ENCODE peak calls at places on chromosomes 12 and 14, in seven cellular contexts. W is A673, L is heart right ventricle, S is GM23338, H is RWPE2, J is PC-3, T is tibial nerve. Y is an unnamed sample.
A peak's percentile ranks its signal among the peaks of the same experiment; 100 is the strongest.

GRCh38 chr12:11729439-11730150 is 80.1 kb downstream of the ETV6 start:
- DNase-seq in W (no peak), L (no peak), S (no peak), H (no peak), J (no peak), T (no peak), Y (no peak)

GRCh38 chr12:25730489-25731349 is 177.6 kb upstream of the LMNTD1 start:
- DNase-seq in W (no peak), L (no peak), S (peak; percentile 41), H (no peak), J (peak; percentile 25), T (no peak), Y (no peak)

GRCh38 chr14:35783699-35784098 is 25.4 kb downstream of the RALGAPA1 start:
- DNase-seq in W (no peak), L (no peak), S (no peak), H (no peak), J (no peak), T (no peak), Y (no peak)

GRCh38 chr12:91460457-91460856 is 277.8 kb upstream of the DCN start:
- DNase-seq in W (no peak), L (no peak), S (no peak), H (no peak), J (no peak), T (no peak), Y (no peak)

GRCh38 chr14:69093551-69094421 is 59.1 kb downstream of the DCAF5 start:
- DNase-seq in W (peak; percentile 12), L (no peak), S (peak; percentile 13), H (no peak), J (peak; percentile 27), T (no peak), Y (peak; percentile 76)

GRCh38 chr12:51216652-51217051 is 1.2 kb downstream of the POU6F1 start:
- DNase-seq in W (no peak), L (no peak), S (peak; percentile 48), H (no peak), J (no peak), T (no peak), Y (no peak)

GRCh38 chr12:49456280-49456679 is 82.5 kb upstream of the KCNH3 start:
- DNase-seq in W (no peak), L (no peak), S (no peak), H (no peak), J (no peak), T (no peak), Y (no peak)

GRCh38 chr12:45729233-45730115 is at the start of gene ARID2:
- DNase-seq in W (peak; percentile 81), L (peak; percentile 70), S (peak; percentile 62), H (peak; percentile 72), J (peak; percentile 54), T (peak; percentile 49), Y (peak; percentile 32)

GRCh38 chr14:95049952-95050351 is 107.4 kb downstream of the DICER1 start:
- DNase-seq in W (no peak), L (no peak), S (no peak), H (no peak), J (no peak), T (no peak), Y (no peak)

GRCh38 chr14:92513966-92514843 is 624 bp downstream of the RIN3 start:
- DNase-seq in W (no peak), L (no peak), S (peak; percentile 58), H (no peak), J (no peak), T (no peak), Y (no peak)

GRCh38 chr12:47604474-47604873 is 101.4 kb downstream of the RPAP3 start:
- DNase-seq in W (no peak), L (no peak), S (no peak), H (no peak), J (peak; percentile 8), T (no peak), Y (peak; percentile 50)

GRCh38 chr14:76413106-76413961 is 37.4 kb downstream of the ESRRB start:
- DNase-seq in W (no peak), L (no peak), S (no peak), H (no peak), J (no peak), T (no peak), Y (no peak)

GRCh38 chr12:6916426-6917200 is 2.2 kb downstream of the ENO2 start:
- DNase-seq in W (no peak), L (no peak), S (no peak), H (no peak), J (no peak), T (no peak), Y (no peak)

GRCh38 chr14:105881021-105881930 is 354.9 kb downstream of the TMEM121 start:
- DNase-seq in W (no peak), L (peak; percentile 3), S (no peak), H (peak; percentile 63), J (no peak), T (peak; percentile 4), Y (no peak)

GRCh38 chr14:94494085-94494484 is 15.2 kb downstream of the SERPINA12 start:
- DNase-seq in W (no peak), L (no peak), S (no peak), H (no peak), J (no peak), T (no peak), Y (no peak)

GRCh38 chr14:76985540-76986260 is 42.8 kb downstream of the IRF2BPL start:
- DNase-seq in W (no peak), L (no peak), S (no peak), H (no peak), J (no peak), T (no peak), Y (peak; percentile 43)

GRCh38 chr12:13343380-13343779 is 146.9 kb downstream of the EMP1 start:
- DNase-seq in W (no peak), L (no peak), S (no peak), H (no peak), J (peak; percentile 63), T (no peak), Y (no peak)

DNA sequence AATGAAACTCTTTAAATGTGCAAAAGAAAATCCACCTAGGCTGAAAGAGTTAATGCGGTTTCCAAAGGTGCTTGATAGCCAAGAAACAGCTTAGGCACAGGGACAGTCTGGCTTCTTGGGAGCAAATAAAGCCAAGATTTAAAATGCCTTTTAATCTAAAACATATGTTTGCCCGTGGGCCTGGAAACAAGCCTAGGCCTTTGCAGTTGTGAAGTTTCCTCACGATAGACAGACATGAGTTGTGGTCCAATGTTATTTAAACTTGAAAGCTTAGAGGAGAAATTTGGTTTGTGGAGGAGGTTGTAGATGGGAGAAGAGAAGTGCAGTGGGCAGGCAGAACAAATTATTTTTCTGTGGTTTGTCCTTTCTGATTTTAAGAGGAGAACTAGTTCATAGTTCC is 29.8 kb downstream of the PROX2 start:
- DNase-seq in W (peak; percentile 35), L (no peak), S (no peak), H (no peak), J (no peak), T (no peak), Y (no peak)
- H3K4me3 ChIP-seq in W (no peak overlapping the region), L (no peak overlapping the region), S (no peak overlapping the region), H (no peak overlapping the region), J (no peak overlapping the region), T (no peak overlapping the region), Y (no peak overlapping the region)

GRCh38 chr12:8844665-8845064 is 22.2 kb downstream of the A2ML1 start:
- DNase-seq in W (no peak), L (peak; percentile 64), S (no peak), H (no peak), J (no peak), T (peak; percentile 60), Y (no peak)

GRCh38 chr12:8847435-8847834 is 25.0 kb downstream of the A2ML1 start:
- DNase-seq in W (no peak), L (no peak), S (no peak), H (no peak), J (no peak), T (no peak), Y (no peak)

GRCh38 chr12:8852119-8852518 is 29.7 kb downstream of the A2ML1 start:
- DNase-seq in W (no peak), L (no peak), S (no peak), H (no peak), J (no peak), T (no peak), Y (no peak)

GRCh38 chr12:8846305-8846704 is 23.9 kb downstream of the A2ML1 start:
- DNase-seq in W (no peak), L (no peak), S (no peak), H (no peak), J (no peak), T (no peak), Y (no peak)

GRCh38 chr12:8849785-8850184 is 27.4 kb downstream of the A2ML1 start:
- DNase-seq in W (no peak), L (no peak), S (no peak), H (no peak), J (no peak), T (no peak), Y (no peak)
- H3K27ac ChIP-seq in W (no peak overlapping the region), L (no peak overlapping the region), S (no peak overlapping the region), H (no peak overlapping the region), J (no peak overlapping the region), T (no peak overlapping the region), Y (no peak overlapping the region)

DNA sequence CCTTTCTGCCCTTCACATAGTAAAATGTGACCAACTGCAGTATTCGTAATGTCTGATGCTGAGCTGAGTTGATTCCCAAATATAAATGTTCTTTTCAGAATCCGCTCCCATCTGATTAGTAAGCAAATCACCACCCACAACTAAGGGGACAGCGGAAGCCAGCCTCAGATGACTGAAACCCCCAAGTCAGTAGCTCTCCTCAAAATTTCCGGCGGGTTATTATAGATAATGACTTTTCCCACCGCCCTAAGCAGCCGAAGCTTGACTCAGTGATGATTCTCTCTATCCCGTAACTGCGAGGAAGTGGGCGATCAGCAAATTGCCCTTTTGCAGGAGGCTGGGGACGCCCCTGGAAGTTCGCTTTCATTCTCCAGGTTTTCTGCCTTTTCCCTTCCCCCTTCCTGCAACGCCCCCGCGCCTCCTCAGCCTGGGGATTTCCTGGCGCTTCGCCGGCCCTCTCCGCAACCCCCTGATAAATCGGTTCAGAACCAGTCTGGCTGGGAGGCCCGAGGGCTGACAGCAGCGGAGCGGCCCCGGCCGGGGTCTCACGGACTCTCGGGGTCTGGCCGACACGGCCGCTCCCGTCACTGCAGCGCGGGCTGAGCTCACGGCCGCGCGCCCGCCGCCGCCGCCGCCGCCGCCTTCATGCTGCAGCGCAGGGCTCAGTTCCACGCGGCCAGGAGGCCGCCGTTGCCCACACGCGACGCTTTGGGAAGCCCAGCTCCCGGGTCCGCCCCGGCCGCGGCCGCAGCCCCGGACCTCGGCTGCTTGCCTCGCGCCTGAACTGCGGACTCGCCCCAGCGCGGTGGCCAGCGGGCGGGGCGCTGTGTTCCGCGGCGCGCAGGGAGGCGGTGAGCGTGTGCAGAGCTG is at the start of gene LRFN5:
- DNase-seq in W (peak; percentile 82), L (peak; percentile 45), S (peak; percentile 74), H (no peak), J (peak; percentile 12), T (no peak), Y (no peak)
- TF ChIP-seq CTCF in W (no peak), L (no peak), S (no peak), H (no peak), J (no peak), T (no peak), Y (no peak)

DNA sequence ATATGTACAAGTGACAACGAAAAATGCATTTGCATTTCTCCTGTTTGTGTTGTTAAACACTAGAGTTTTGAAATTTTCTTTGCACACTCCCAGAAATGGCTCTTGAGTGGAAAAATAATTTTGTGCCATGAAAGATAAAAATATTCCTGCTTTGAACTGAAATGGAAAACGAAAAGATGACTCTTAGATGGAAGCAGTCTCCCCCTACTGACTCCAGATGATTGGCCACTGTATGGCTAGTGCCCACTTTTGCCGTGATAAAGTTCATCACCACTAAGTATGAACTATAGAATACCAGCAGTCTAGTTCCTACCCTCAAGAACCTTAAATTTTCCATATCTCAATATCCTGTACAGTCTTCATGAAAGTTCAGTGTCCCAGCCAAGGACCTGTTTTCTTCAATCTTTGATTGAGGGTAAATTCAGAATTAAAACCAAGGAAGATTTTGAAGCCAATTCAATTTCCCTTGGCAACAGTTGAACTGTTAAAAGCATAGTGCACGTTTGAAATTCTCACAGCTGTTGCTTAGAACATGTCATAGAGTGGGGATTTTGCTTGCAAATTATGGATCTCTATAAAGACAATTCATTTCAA is 1.6 kb upstream of the PPP2R5E start:
- DNase-seq in W (peak; percentile 23), L (no peak), S (no peak), H (no peak), J (peak; percentile 52), T (no peak), Y (peak; percentile 20)
- H3K4me3 ChIP-seq in W (peak overlapping the region; percentile 80), L (peak overlapping the region; percentile 97), S (peak overlapping the region; percentile 70), H (peak overlapping the region; percentile 88), J (peak overlapping the region; percentile 90), T (peak overlapping the region; percentile 75), Y (peak overlapping the region; percentile 94)

Y was measured in brain microvascular endothelial cell.